ENCODE peak calls at places on chromosomes 2 and 18, in eight cellular contexts. H is iPS DF 6.9; G is mammary epithelial cell; K is CD8-positive, alpha-beta memory T cell; W is tibial artery; I is cardiac muscle cell; P is breast epithelium; E is naive thymus-derived CD4-positive, alpha-beta T cell. J is an unnamed sample.

GRCh38 chr18:73636355-73636754 is 511.3 kb downstream of the FBXO15 start:
- DNase-seq in H (no peak), P (no peak), K (no peak), E (no peak), G (peak; percentile 46), I (no peak), W (no peak), J (no peak)

GRCh38 chr2:71603311-71603794 is 150.0 kb downstream of the DYSF start:
- DNase-seq in W (peak; percentile 23), P (peak; percentile 35), G (no peak), H (no peak), I (peak; percentile 50), E (no peak), K (no peak), J (no peak)

GRCh38 chr2:147595200-147595599 is 249.6 kb upstream of the ACVR2A start:
- DNase-seq in K (no peak), W (peak; percentile 34), I (no peak), H (no peak), E (no peak), P (no peak), G (no peak), J (no peak)

GRCh38 chr2:220555961-220556360 is 928.5 kb downstream of the SLC4A3 start:
- DNase-seq in G (peak; percentile 64), W (no peak), P (no peak), I (no peak), E (no peak), K (no peak), H (no peak), J (no peak)

GRCh38 chr2:147273106-147273505 is 571.7 kb upstream of the ACVR2A start:
- DNase-seq in I (peak; percentile 13), G (peak; percentile 5), P (no peak), K (no peak), E (no peak), W (no peak), H (no peak), J (no peak)

GRCh38 chr2:148909114-148909513 is 34.1 kb downstream of the KIF5C start:
- DNase-seq in K (no peak), W (no peak), I (peak; percentile 6), P (no peak), E (no peak), H (no peak), G (no peak), J (peak; percentile 37)

GRCh38 chr2:225276207-225276606 is 123.3 kb upstream of the NYAP2 start:
- DNase-seq in K (no peak), W (no peak), I (no peak), H (no peak), E (no peak), G (no peak), P (no peak), J (no peak)

GRCh38 chr2:124877065-124877671 is 852.1 kb downstream of the CNTNAP5 start:
- DNase-seq in E (no peak), H (no peak), P (no peak), K (no peak), W (no peak), G (no peak), I (peak; percentile 75), J (no peak)

GRCh38 chr2:223501604-223502003 is 100.6 kb downstream of the SCG2 start:
- DNase-seq in H (no peak), P (no peak), K (no peak), G (peak; percentile 26), W (no peak), I (no peak), E (no peak), J (no peak)

GRCh38 chr2:212931271-212931670 is 220.1 kb downstream of the IKZF2 start:
- DNase-seq in W (no peak), E (no peak), G (no peak), K (no peak), I (no peak), P (no peak), H (no peak), J (no peak)

GRCh38 chr2:234488913-234489451 is 7.9 kb downstream of the ARL4C start:
- DNase-seq in I (no peak), E (peak; percentile 83), W (no peak), G (no peak), K (peak; percentile 69), P (no peak), H (no peak), J (no peak)

GRCh38 chr2:241142593-241142992 is 6.7 kb downstream of the PASK start:
- DNase-seq in H (no peak), W (no peak), G (no peak), E (no peak), I (no peak), P (no peak), K (no peak), J (no peak)

GRCh38 chr2:54387592-54387991 is 68.5 kb upstream of the SPTBN1 start:
- DNase-seq in E (no peak), K (no peak), P (no peak), G (no peak), H (no peak), W (no peak), I (no peak), J (no peak)

GRCh38 chr2:239951117-239951734 is 73.9 kb downstream of the NDUFA10 start:
- DNase-seq in G (no peak), P (no peak), I (no peak), H (no peak), E (no peak), W (no peak), K (no peak), J (no peak)

GRCh38 chr2:239953418-239954061 is 71.6 kb downstream of the NDUFA10 start:
- DNase-seq in H (no peak), P (no peak), G (no peak), I (peak; percentile 45), W (peak; percentile 44), E (no peak), K (no peak), J (peak; percentile 44)

GRCh38 chr2:239951825-239952224 is 73.3 kb downstream of the NDUFA10 start:
- DNase-seq in P (no peak), E (no peak), W (no peak), H (no peak), G (no peak), I (no peak), K (no peak), J (no peak)

GRCh38 chr2:239952665-239953417 is 72.3 kb downstream of the NDUFA10 start:
- DNase-seq in H (no peak), K (no peak), E (no peak), I (no peak), G (no peak), W (no peak), P (no peak), J (no peak)

DNA sequence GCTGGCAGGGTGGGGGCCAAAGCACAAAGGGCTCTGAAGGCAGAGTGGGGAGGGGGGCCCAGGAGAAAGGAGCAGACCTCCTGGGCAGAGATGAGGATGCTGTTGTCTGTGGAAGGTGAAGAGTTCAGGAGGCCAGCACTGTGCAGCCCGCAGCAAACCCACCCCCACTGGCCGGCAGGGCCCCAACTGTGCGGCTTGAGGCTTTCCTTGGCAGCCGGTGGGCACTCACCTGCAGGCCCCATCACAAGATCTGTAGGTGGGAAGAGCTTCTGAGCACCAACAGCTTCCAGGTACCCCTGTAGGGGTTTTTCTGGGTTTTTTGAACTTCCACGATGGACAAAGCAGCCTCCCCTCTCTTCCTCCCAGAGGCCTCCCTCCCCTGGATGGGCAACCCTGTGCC is 72.9 kb downstream of the NDUFA10 start:
- DNase-seq in H (no peak), I (no peak), K (no peak), P (no peak), W (no peak), E (no peak), G (no peak), J (no peak)
- H3K27ac ChIP-seq in H (no peak overlapping the region), I (no peak overlapping the region), K (no peak overlapping the region), P (no peak overlapping the region), W (peak overlapping the region; percentile 83), E (no peak overlapping the region), G (no peak overlapping the region), J (no peak overlapping the region)

GRCh38 chr18:12059334-12060181 is 34.1 kb upstream of the ANKRD62 start:
- DNase-seq in P (no peak), I (no peak), G (no peak), H (no peak), E (no peak), K (no peak), W (no peak), J (no peak)

GRCh38 chr18:12056884-12057402 is 36.7 kb upstream of the ANKRD62 start:
- DNase-seq in H (no peak), G (no peak), P (no peak), I (no peak), K (no peak), W (no peak), E (no peak), J (no peak)

GRCh38 chr18:12053312-12053711 is 40.3 kb upstream of the ANKRD62 start:
- DNase-seq in I (no peak), K (no peak), P (no peak), H (no peak), W (no peak), E (no peak), G (no peak), J (no peak)

GRCh38 chr18:12057419-12058039 is 36.1 kb upstream of the ANKRD62 start:
- DNase-seq in G (no peak), H (no peak), W (no peak), I (no peak), K (no peak), E (no peak), P (no peak), J (no peak)

GRCh38 chr18:12056034-12056883 is 37.4 kb upstream of the ANKRD62 start:
- DNase-seq in G (no peak), P (no peak), I (no peak), W (no peak), H (no peak), E (no peak), K (no peak), J (no peak)
- H3K27ac ChIP-seq in G (no peak overlapping the region), P (no peak overlapping the region), I (no peak overlapping the region), W (no peak overlapping the region), H (no peak overlapping the region), E (no peak overlapping the region), K (no peak overlapping the region), J (no peak overlapping the region)

DNA sequence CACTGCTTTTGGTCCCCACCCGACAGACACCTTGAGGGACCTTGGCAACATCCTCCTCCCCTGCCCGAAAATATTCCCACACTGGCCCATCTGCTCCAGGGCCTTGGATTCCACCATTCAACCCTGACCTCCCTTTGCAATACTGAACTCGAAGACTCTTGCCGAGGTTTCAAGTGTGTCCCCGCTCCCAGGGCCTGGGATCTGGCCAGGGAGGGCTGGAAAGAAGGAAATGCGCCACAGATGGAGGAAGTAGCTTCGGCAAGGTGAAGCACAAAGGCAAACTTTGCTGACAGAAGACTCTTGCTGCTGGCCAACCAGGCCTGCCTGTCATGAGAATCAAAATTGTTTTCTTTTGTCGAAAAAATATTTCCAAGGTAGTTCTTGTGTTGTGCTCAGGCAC is 143.1 kb downstream of the ZFP36L2 start:
- DNase-seq in H (no peak), I (no peak), P (no peak), W (no peak), K (no peak), E (no peak), G (no peak), J (no peak)
- H3K27ac ChIP-seq in H (no peak overlapping the region), I (peak overlapping the region; percentile 70), P (peak overlapping the region; percentile 99), W (peak overlapping the region; percentile 82), K (no peak overlapping the region), E (no peak overlapping the region), G (peak overlapping the region; percentile 94), J (peak overlapping the region; percentile 61)

DNA sequence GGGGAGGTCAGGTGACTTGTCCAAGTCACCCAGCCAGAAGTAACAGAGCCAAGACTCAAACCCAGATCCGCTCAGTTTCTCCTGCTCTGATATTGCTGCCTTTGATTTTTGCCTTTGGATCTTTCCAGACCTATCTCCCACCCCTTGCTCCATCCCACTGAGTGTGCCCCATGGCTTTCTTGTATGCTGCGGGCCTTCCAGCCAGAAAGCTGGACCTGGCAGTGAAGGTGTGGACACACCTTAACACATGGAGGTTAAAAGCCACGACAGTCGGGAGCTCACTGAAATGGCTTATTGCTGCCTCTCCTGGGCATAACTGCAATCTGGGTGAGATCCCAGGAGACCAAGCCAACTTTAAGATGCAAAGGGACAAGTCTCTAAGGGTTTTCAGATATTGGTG is 86.7 kb downstream of the LONRF2 start:
- DNase-seq in W (no peak), G (no peak), H (no peak), P (no peak), I (no peak), K (no peak), E (no peak), J (no peak)
- H3K27ac ChIP-seq in W (no peak overlapping the region), G (no peak overlapping the region), H (no peak overlapping the region), P (no peak overlapping the region), I (no peak overlapping the region), K (no peak overlapping the region), E (no peak overlapping the region), J (no peak overlapping the region)

J was measured in caudate nucleus.